ENCODE peak calls at places on chromosomes 2 and 18, in four cellular contexts. C is GM12878, F is K562, G is HepG2. K is an unnamed sample.

GRCh38 chr2:106566050-106566449 is 78.9 kb downstream of the CD8B2 start:
- DNase-seq in C (no peak), F (no peak), G (peak), K (no peak)

GRCh38 chr2:50143822-50144575 is 887.9 kb downstream of the NRXN1 start:
- DNase-seq in C (peak), F (no peak), G (peak), K (peak)

GRCh38 chr2:240205348-240205747 is 64.9 kb upstream of the OTOS start:
- DNase-seq in C (no peak), F (no peak), G (no peak), K (no peak)

GRCh38 chr2:38671946-38672345 is 6.0 kb downstream of the GALM start:
- DNase-seq in C (no peak), F (no peak), G (no peak), K (no peak)

GRCh38 chr18:23069481-23069880 is 65.8 kb upstream of the CABLES1 start:
- DNase-seq in C (no peak), F (no peak), G (no peak), K (no peak)

GRCh38 chr2:239821694-239822075 is 203.5 kb downstream of the NDUFA10 start:
- DNase-seq in C (no peak), F (no peak), G (no peak), K (no peak)

GRCh38 chr18:49094979-49095632 is 144.3 kb upstream of the SMAD7 start:
- DNase-seq in C (no peak), F (no peak), G (no peak), K (no peak)

GRCh38 chr2:24903527-24904103 is 16.4 kb downstream of the ADCY3 start:
- DNase-seq in C (no peak), F (no peak), G (no peak), K (no peak)

GRCh38 chr18:44855681-44856080 is 175.0 kb downstream of the SETBP1 start:
- DNase-seq in C (no peak), F (no peak), G (no peak), K (no peak)

GRCh38 chr2:65300772-65301711 is 73.4 kb downstream of the ACTR2 start:
- DNase-seq in C (peak), F (no peak), G (peak), K (no peak)

GRCh38 chr2:17754773-17755425 is 961 bp downstream of the GEN1 start:
- DNase-seq in C (no peak), F (no peak), G (peak), K (no peak)

GRCh38 chr2:170716851-170717598 is 1.9 kb downstream of the SP5 start:
- DNase-seq in C (no peak), F (no peak), G (peak), K (no peak)

GRCh38 chr2:219661955-219662395 is 34.5 kb downstream of the SLC4A3 start:
- DNase-seq in C (no peak), F (no peak), G (no peak), K (no peak)

GRCh38 chr2:126175222-126175621 is 480.7 kb upstream of the GYPC start:
- DNase-seq in C (no peak), F (no peak), G (no peak), K (no peak)

GRCh38 chr18:70523798-70524182 is 234.9 kb downstream of the SOCS6 start:
- DNase-seq in C (no peak), F (no peak), G (peak), K (no peak)

GRCh38 chr2:72888438-72889202 is 1.4 kb downstream of the SPR start:
- DNase-seq in C (no peak), F (no peak), G (peak), K (no peak)

GRCh38 chr2:217290467-217290866 is 430.6 kb upstream of the TNP1 start:
- DNase-seq in C (no peak), F (no peak), G (no peak), K (no peak)

GRCh38 chr2:203750669-203751068 is 44.2 kb downstream of the CD28 start:
- DNase-seq in C (no peak), F (no peak), G (no peak), K (no peak)

GRCh38 chr2:68447118-68447517 is 20.0 kb downstream of the FBXO48 start:
- DNase-seq in C (no peak), F (no peak), G (no peak), K (no peak)

DNA sequence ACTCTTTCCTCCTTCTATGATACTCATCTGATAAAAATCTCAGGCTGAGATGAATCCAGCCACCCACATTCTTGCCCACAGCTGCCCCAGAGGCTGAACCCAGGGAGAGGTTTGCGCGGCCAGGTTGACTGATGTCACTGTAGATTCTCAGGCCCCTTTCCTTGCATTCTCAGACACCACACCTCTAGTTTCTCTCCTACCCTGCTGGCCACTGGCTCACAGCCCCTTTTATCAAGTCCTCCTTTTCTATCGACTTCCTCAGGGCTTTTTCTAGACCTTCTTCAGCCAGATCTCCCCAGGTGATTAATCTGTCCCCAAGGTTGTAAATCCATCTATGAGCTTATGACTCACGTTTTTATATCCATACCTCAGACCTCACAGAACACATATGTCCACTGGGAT is 99.8 kb downstream of the TACR1 start:
- DNase-seq in C (no peak), F (no peak), G (no peak), K (no peak)
- TF ChIP-seq FOXM1 in C (no peak), F (no peak), G (no peak), K (no peak)

GRCh38 chr2:43027496-43027895 is 198.9 kb downstream of the ZFP36L2 start:
- DNase-seq in C (no peak), F (no peak), G (no peak), K (no peak)

GRCh38 chr2:43027103-43027482 is 199.3 kb downstream of the ZFP36L2 start:
- DNase-seq in C (no peak), F (no peak), G (no peak), K (no peak)

GRCh38 chr2:43025709-43026290 is 200.6 kb downstream of the ZFP36L2 start:
- DNase-seq in C (no peak), F (no peak), G (no peak), K (no peak)

GRCh38 chr2:43028188-43028587 is 198.2 kb downstream of the ZFP36L2 start:
- DNase-seq in C (no peak), F (no peak), G (no peak), K (no peak)

DNA sequence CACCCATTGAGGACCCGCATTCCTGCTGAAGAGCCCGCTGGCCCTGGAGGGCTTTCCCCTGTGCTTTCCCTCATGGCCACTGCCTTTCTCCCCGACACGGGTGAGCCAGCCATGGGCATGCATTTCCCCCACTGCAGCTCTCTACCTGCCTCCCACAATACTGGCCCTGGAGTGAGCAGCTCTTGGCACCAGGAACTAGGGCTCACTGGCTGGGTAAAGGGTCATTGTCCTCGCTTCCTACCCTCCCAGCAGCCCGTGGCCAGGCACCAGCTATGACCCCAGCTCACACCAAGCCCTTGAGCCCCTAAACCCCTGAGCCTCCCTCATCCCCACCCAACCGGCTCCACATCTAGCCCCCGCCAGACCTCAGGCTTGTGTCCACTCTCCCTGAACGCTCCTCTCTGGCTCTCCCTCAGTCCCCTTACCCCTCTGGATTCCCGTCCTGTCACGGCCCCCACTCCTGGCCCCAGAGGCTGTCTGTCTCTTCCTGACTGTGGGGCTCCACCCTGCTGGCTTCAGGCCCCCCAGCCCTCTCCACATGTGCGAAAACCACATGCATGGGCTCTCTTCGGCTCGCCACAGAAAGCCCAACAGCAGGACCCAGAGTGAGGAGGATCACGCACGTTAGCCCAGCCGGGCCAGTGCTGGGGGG is 199.8 kb downstream of the ZFP36L2 start:
- DNase-seq in C (no peak), F (no peak), G (no peak), K (no peak)
- TF ChIP-seq BHLHE40 in C (no peak), F (no peak), G (no peak), K (no peak)

DNA sequence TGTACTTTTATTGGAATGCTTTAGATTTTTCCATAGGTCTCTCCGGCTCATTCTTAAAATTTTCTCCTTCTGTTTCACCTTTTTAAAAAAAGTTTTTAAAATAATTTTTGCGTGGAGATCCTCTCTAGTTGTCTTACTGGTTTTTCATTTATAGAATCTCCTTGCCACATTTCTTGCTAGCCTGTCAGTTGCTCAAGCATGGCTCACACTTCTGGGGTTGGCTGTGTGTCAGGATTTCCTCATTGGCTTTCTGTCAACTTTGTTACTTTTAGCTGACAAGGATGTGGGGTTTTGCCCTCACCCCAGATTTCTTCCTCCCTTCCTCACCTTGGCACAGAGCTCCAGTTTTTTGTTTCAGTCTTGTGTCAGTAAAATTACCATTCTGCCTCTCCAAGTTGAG is 124.6 kb downstream of the ZNF407 start:
- DNase-seq in C (no peak), F (no peak), G (no peak), K (no peak)
- TF ChIP-seq TARDBP in C (no peak), F (no peak), G (no peak), K (no peak)

GRCh38 chr2:105407946-105408743 is 9.3 kb upstream of the FHL2 start:
- DNase-seq in C (no peak), F (no peak), G (no peak), K (no peak)

GRCh38 chr2:105412584-105412983 is 13.7 kb upstream of the FHL2 start:
- DNase-seq in C (no peak), F (no peak), G (no peak), K (no peak)

GRCh38 chr2:105410554-105410953 is 11.7 kb upstream of the FHL2 start:
- DNase-seq in C (no peak), F (no peak), G (no peak), K (no peak)

GRCh38 chr2:105411720-105412407 is 13.0 kb upstream of the FHL2 start:
- DNase-seq in C (peak), F (no peak), G (no peak), K (no peak)

GRCh38 chr2:105409717-105410116 is 10.9 kb upstream of the FHL2 start:
- DNase-seq in C (no peak), F (no peak), G (no peak), K (no peak)
- TF ChIP-seq FOXM1 in C (no peak), F (no peak), G (no peak), K (no peak)

GRCh38 chr2:207185372-207185771 is 19.6 kb upstream of the KLF7 start:
- DNase-seq in C (no peak), F (no peak), G (no peak), K (no peak)
- TF ChIP-seq BHLHE40 in C (no peak), F (no peak), G (no peak), K (no peak)

GRCh38 chr18:77092104-77093066 is 40.2 kb downstream of the MBP start:
- DNase-seq in C (no peak), F (no peak), G (no peak), K (no peak)
- TF ChIP-seq TARDBP in C (no peak), F (no peak), G (no peak), K (no peak)

GRCh38 chr2:62267687-62268086 is 71.8 kb downstream of the B3GNT2 start:
- DNase-seq in C (no peak), F (no peak), G (no peak), K (no peak)
- TF ChIP-seq FOXM1 in C (no peak), F (no peak), G (no peak), K (no peak)

GRCh38 chr18:36350839-36351474 is 53.4 kb downstream of the FHOD3 start:
- DNase-seq in C (no peak), F (no peak), G (no peak), K (no peak)
- TF ChIP-seq BHLHE40 in C (no peak), F (no peak), G (no peak), K (no peak)

GRCh38 chr2:120830096-120830830 is 94.6 kb downstream of the GLI2 start:
- DNase-seq in C (no peak), F (no peak), G (no peak), K (no peak)

GRCh38 chr2:120831106-120831505 is 95.4 kb downstream of the GLI2 start:
- DNase-seq in C (no peak), F (no peak), G (no peak), K (no peak)

GRCh38 chr2:120832296-120833070 is 96.8 kb downstream of the GLI2 start:
- DNase-seq in C (no peak), F (no peak), G (no peak), K (no peak)

GRCh38 chr2:120833127-120833675 is 97.5 kb downstream of the GLI2 start:
- DNase-seq in C (no peak), F (no peak), G (no peak), K (no peak)

GRCh38 chr2:120831891-120832290 is 96.2 kb downstream of the GLI2 start:
- DNase-seq in C (no peak), F (no peak), G (no peak), K (no peak)
- TF ChIP-seq TARDBP in C (no peak), F (no peak), G (no peak), K (no peak)

DNA sequence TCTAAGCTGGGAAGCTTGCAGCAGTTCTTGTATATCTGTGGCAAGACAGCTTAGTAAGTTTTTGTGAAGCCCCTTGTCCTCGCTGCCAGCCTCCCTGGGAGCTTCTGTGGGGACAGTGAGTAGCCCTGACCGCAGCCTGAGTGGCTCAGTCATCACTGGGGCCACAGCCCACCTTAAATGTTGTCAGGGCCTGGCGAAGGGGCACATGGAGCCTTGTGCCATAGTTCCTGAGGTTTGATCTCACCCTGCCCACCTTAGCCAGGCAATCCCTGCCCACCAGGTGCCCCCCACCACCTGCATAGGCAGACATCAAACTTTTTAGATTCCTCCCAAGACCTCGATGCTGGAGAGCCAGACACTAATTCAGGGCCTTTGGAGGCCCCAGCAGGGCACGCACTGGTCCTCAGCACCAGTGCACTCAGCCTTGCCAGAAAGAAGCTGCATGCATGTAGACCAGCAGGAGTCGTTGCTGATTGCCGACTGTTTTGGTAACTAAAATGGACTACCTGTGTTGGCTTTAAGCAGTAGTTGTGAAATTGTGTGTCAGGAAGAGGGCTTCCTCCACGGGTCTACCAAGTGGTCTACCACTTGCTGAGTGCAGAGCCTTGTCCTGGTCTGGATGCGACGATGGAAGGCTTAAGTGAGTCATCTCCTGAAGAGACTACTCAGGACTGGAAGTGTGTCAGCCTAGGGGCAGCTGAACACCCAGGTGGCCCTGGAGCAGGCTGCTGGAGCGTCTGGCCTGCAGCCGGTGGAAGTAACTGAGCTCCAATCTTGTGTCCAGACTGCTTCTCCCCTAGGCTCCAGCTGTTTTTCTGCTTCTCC is 233.1 kb downstream of the SEPTIN10 start:
- DNase-seq in C (no peak), F (no peak), G (no peak), K (no peak)
- TF ChIP-seq FOXM1 in C (no peak), F (no peak), G (no peak), K (no peak)

K was measured in HEK293T.